ENCODE peak calls at places on chromosomes 4 and X, in four cellular contexts. O is lower lobe of right lung, D is psoas muscle, I is astrocyte of the cerebellum. W is an unnamed sample.

GRCh38 chrX:49166914-49167739 is 4.6 kb downstream of the MAGIX start:
- DNase-seq in O (peak; percentile 78), D (peak; percentile 81), I (peak; percentile 54), W (no peak)

GRCh38 chr4:143270266-143270838 is 66.3 kb upstream of the GAB1 start:
- DNase-seq in O (no peak), D (no peak), I (no peak), W (no peak)

GRCh38 chr4:150381671-150382427 is 200.1 kb upstream of the MAB21L2 start:
- DNase-seq in O (no peak), D (no peak), I (no peak), W (no peak)

GRCh38 chrX:155577682-155578081 is 35.1 kb downstream of the TMLHE start:
- DNase-seq in O (no peak), D (no peak), I (no peak), W (no peak)

GRCh38 chrX:46840946-46841740 is 4.3 kb downstream of the RP2 start:
- DNase-seq in O (no peak), D (no peak), I (no peak), W (no peak)

GRCh38 chrX:30822068-30822671 is 66.9 kb downstream of the TAB3 start:
- DNase-seq in O (no peak), D (no peak), I (no peak), W (no peak)

GRCh38 chrX:758917-759316 is 128.3 kb downstream of the SHOX start:
- DNase-seq in O (no peak), D (no peak), I (no peak), W (no peak)

GRCh38 chr4:21507439-21507838 is 441.1 kb downstream of the KCNIP4 start:
- DNase-seq in O (no peak), D (no peak), I (no peak), W (peak; percentile 6)

GRCh38 chrX:18549643-18550042 is 122.3 kb downstream of the RS1 start:
- DNase-seq in O (no peak), D (no peak), I (peak; percentile 1), W (no peak)

GRCh38 chr4:87465739-87466366 is 43.5 kb downstream of the NUDT9 start:
- DNase-seq in O (no peak), D (no peak), I (peak; percentile 44), W (peak; percentile 23)

GRCh38 chrX:17443546-17443945 is 68.5 kb downstream of the NHS start:
- DNase-seq in O (no peak), D (no peak), I (no peak), W (no peak)

GRCh38 chrX:112868586-112868985 is 28.0 kb upstream of the AMOT start:
- DNase-seq in O (no peak), D (no peak), I (no peak), W (no peak)

DNA sequence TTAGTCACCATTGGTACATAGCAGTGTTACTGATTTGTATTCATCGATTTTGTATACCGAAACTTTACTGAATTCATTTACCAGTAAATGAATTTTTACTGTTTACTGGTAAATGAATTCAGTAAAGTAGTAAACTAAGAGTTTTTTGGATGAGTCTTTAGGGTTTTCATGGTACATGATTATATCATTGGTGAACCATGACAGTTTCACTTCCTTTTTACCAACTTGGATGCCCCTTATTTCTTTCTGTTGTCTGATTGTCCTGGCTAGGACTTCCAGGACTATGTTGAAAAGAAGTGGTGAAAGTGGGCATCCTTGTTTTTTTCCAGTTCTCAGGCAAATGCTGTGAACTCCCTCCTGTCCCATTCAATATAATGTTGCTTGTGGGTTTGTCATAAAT is 494.9 kb downstream of the GALNTL6 start:
- DNase-seq in O (no peak), D (no peak), I (no peak), W (no peak)
- H3K4me3 ChIP-seq in O (no peak overlapping the region), D (no peak overlapping the region), I (no peak overlapping the region), W (no peak overlapping the region)

DNA sequence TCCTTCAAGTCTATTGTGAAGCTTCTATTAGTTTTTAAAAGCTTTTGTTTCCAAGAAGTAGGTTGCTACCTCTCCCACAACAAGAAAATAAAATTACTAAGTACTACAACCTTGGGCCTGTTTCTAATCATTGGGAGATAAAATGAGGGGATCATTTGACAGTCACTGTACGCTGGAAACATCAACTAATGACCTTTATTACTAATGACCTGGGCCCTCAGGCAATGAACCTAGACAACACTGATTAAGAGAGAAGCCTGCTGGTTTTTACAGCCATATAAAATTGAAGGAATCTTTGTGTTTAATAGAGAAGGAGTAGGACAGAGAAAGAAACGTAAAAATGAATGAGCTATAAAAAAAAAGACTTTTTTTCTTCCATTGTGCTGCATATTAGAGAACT is 1000.9 kb downstream of the STPG2 start:
- DNase-seq in O (no peak), D (no peak), I (no peak), W (no peak)
- H3K4me3 ChIP-seq in O (no peak overlapping the region), D (no peak overlapping the region), I (no peak overlapping the region), W (no peak overlapping the region)

DNA sequence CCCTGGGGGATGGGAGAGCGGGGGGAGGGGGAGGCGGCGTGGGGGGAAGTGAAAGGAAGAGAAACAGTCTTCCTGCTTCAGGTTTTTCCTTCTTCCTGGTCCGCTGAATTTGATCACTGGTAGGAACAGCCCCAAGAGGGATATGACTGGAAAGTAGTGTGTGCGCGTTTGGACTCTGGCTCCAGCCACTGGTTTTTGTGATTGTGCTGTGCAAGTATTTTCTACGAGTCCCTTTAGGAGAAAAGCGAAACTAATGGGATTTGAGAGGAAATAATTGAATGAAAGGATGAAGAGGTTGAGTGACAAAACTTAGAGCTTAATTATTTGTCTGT is 836 bp downstream of the PRRG1 start:
- DNase-seq in O (no peak), D (no peak), I (no peak), W (no peak)
- H3K4me3 ChIP-seq in O (peak overlapping the region; percentile 66), D (peak overlapping the region; percentile 78), I (peak overlapping the region; percentile 65), W (peak overlapping the region; percentile 74)

GRCh38 chr4:4922441-4922840 is 63.0 kb downstream of the MSX1 start:
- DNase-seq in O (no peak), D (no peak), I (no peak), W (no peak)

GRCh38 chr4:4918067-4918466 is 58.6 kb downstream of the MSX1 start:
- DNase-seq in O (no peak), D (no peak), I (no peak), W (no peak)

GRCh38 chr4:4919926-4920325 is 60.5 kb downstream of the MSX1 start:
- DNase-seq in O (no peak), D (peak; percentile 54), I (no peak), W (no peak)

GRCh38 chr4:4921077-4921476 is 61.6 kb downstream of the MSX1 start:
- DNase-seq in O (no peak), D (no peak), I (no peak), W (no peak)

GRCh38 chr4:4923208-4923607 is 63.7 kb downstream of the MSX1 start:
- DNase-seq in O (no peak), D (no peak), I (no peak), W (no peak)
- H3K4me3 ChIP-seq in O (no peak overlapping the region), D (no peak overlapping the region), I (no peak overlapping the region), W (no peak overlapping the region)

DNA sequence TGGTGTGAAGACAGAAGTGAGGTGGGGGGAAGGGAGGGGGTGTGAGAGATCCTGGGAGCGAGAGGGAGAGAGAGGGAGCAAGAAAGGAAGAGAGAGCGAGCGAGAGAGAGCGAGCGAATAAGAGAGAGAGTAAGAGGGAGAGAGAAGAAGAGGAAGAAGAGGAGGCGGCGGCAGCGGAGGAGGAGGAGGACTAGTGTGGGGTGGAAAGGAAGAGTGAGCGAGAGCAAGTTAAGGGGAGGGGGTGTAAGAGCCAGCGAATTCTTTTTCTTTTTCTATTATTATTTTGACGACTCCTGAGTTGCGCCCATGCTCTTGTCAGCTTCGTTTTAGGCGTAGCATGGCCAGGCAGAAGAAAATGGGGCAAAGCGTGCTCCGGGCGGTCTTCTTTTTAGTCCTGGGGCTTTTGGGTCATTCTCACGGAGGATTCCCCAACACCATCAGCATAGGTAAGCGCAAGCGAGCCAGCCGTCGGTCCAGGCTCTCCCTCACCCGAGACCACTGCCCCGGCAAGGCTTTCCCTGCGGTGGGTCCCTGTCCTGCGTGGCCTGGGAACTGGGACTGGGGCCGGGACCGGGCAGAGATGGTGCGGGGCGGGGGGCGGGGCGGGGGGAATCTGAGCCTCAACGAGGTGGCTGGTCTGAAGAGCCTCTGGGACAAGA is at the start of gene GRIA3:
- DNase-seq in O (no peak), D (no peak), I (no peak), W (peak; percentile 35)
- H3K4me3 ChIP-seq in O (peak within 1 kb of the TSS; percentile 30), D (peak within 1 kb of the TSS; percentile 46), I (peak within 1 kb of the TSS; percentile 38), W (peak within 1 kb of the TSS; percentile 56)

GRCh38 chr4:112058433-112058832 is 86.8 kb upstream of the FAM241A start:
- DNase-seq in O (no peak), D (no peak), I (no peak), W (no peak)
- H3K4me3 ChIP-seq in O (no peak overlapping the region), D (no peak overlapping the region), I (no peak overlapping the region), W (no peak overlapping the region)

GRCh38 chr4:80492761-80493160 is 157.2 kb downstream of the CFAP299 start:
- DNase-seq in O (no peak), D (no peak), I (no peak), W (no peak)
- H3K4me3 ChIP-seq in O (no peak overlapping the region), D (no peak overlapping the region), I (no peak overlapping the region), W (no peak overlapping the region)

GRCh38 chr4:146649232-146649631 is 10.5 kb downstream of the POU4F2 start:
- DNase-seq in O (no peak), D (no peak), I (no peak), W (no peak)

GRCh38 chr4:146650034-146650433 is 11.3 kb downstream of the POU4F2 start:
- DNase-seq in O (no peak), D (no peak), I (no peak), W (no peak)

GRCh38 chr4:146654976-146655761 is 16.5 kb downstream of the POU4F2 start:
- DNase-seq in O (no peak), D (no peak), I (no peak), W (no peak)

GRCh38 chr4:146654648-146654975 is 15.9 kb downstream of the POU4F2 start:
- DNase-seq in O (no peak), D (no peak), I (no peak), W (no peak)
- H3K4me3 ChIP-seq in O (peak overlapping the region; percentile 53), D (peak overlapping the region; percentile 65), I (peak overlapping the region; percentile 47), W (peak overlapping the region; percentile 47)

GRCh38 chr4:105343523-105343931 is 130.3 kb downstream of the PPA2 start:
- DNase-seq in O (no peak), D (no peak), I (no peak), W (no peak)
- H3K4me3 ChIP-seq in O (no peak overlapping the region), D (no peak overlapping the region), I (no peak overlapping the region), W (no peak overlapping the region)